ENCODE peak calls at places on chromosomes 6 and 20, in nine cellular contexts. One of them, this sample, is unnamed. For H3K4me1, the result is how much of the 10 kb centered on the place peaks cover.

GRCh38 chr20:23179766-23180403 is 93.8 kb upstream of the CD93 start:
- DNase-seq in ovary: no peak
- DNase-seq in small intestine: no peak
- DNase-seq in CD8-positive, alpha-beta T cell: no peak
- DNase-seq in neuronal stem cell: no peak
- DNase-seq in PC-3: no peak
- DNase-seq in psoas muscle: peak
- DNase-seq in GM12878: no peak
- DNase-seq in mucosa of descending colon: no peak
- DNase-seq in this sample: peak

GRCh38 chr6:136014454-136015421 is 163.2 kb downstream of the PDE7B start:
- DNase-seq in neuronal stem cell: no peak
- DNase-seq in PC-3: peak
- DNase-seq in small intestine: no peak
- DNase-seq in mucosa of descending colon: no peak
- DNase-seq in GM12878: no peak
- DNase-seq in psoas muscle: no peak
- DNase-seq in ovary: peak
- DNase-seq in CD8-positive, alpha-beta T cell: no peak
- DNase-seq in this sample: no peak

GRCh38 chr20:22515264-22515663 is 69.1 kb downstream of the FOXA2 start:
- DNase-seq in mucosa of descending colon: no peak
- DNase-seq in ovary: no peak
- DNase-seq in GM12878: no peak
- DNase-seq in neuronal stem cell: no peak
- DNase-seq in PC-3: no peak
- DNase-seq in small intestine: no peak
- DNase-seq in CD8-positive, alpha-beta T cell: no peak
- DNase-seq in psoas muscle: no peak
- DNase-seq in this sample: no peak

GRCh38 chr6:137763861-137764260 is 103.2 kb upstream of the TNFAIP3 start:
- DNase-seq in psoas muscle: no peak
- DNase-seq in small intestine: no peak
- DNase-seq in ovary: no peak
- DNase-seq in GM12878: no peak
- DNase-seq in PC-3: no peak
- DNase-seq in neuronal stem cell: no peak
- DNase-seq in CD8-positive, alpha-beta T cell: no peak
- DNase-seq in mucosa of descending colon: no peak
- DNase-seq in this sample: no peak

GRCh38 chr6:149965191-149966020 is 1.7 kb downstream of the ULBP1 start:
- DNase-seq in neuronal stem cell: no peak
- DNase-seq in PC-3: no peak
- DNase-seq in mucosa of descending colon: no peak
- DNase-seq in CD8-positive, alpha-beta T cell: peak
- DNase-seq in GM12878: no peak
- DNase-seq in psoas muscle: no peak
- DNase-seq in small intestine: no peak
- DNase-seq in ovary: no peak
- DNase-seq in this sample: no peak

GRCh38 chr6:4577406-4577805 is 198.8 kb upstream of the CDYL start:
- DNase-seq in CD8-positive, alpha-beta T cell: no peak
- DNase-seq in PC-3: peak
- DNase-seq in ovary: no peak
- DNase-seq in neuronal stem cell: no peak
- DNase-seq in GM12878: no peak
- DNase-seq in mucosa of descending colon: no peak
- DNase-seq in small intestine: no peak
- DNase-seq in psoas muscle: no peak
- DNase-seq in this sample: no peak

GRCh38 chr20:37611852-37612251 is 82.0 kb upstream of the CTNNBL1 start:
- DNase-seq in ovary: no peak
- DNase-seq in psoas muscle: no peak
- DNase-seq in mucosa of descending colon: no peak
- DNase-seq in PC-3: no peak
- DNase-seq in CD8-positive, alpha-beta T cell: no peak
- DNase-seq in GM12878: no peak
- DNase-seq in neuronal stem cell: no peak
- DNase-seq in small intestine: no peak
- DNase-seq in this sample: no peak

GRCh38 chr20:20491110-20491783 is 123.3 kb downstream of the INSM1 start:
- DNase-seq in GM12878: no peak
- DNase-seq in ovary: no peak
- DNase-seq in small intestine: no peak
- DNase-seq in mucosa of descending colon: no peak
- DNase-seq in CD8-positive, alpha-beta T cell: no peak
- DNase-seq in psoas muscle: no peak
- DNase-seq in PC-3: peak
- DNase-seq in neuronal stem cell: no peak
- DNase-seq in this sample: no peak

GRCh38 chr6:53818845-53819609 is 24.2 kb downstream of the LRRC1 start:
- DNase-seq in PC-3: no peak
- DNase-seq in small intestine: no peak
- DNase-seq in psoas muscle: no peak
- DNase-seq in ovary: no peak
- DNase-seq in neuronal stem cell: no peak
- DNase-seq in CD8-positive, alpha-beta T cell: no peak
- DNase-seq in mucosa of descending colon: no peak
- DNase-seq in GM12878: no peak
- DNase-seq in this sample: no peak

GRCh38 chr20:58896820-58897219 is 44.3 kb downstream of the GNAS start:
- DNase-seq in mucosa of descending colon: no peak
- DNase-seq in PC-3: no peak
- DNase-seq in small intestine: no peak
- DNase-seq in CD8-positive, alpha-beta T cell: no peak
- DNase-seq in psoas muscle: no peak
- DNase-seq in ovary: no peak
- DNase-seq in GM12878: no peak
- DNase-seq in neuronal stem cell: no peak
- DNase-seq in this sample: no peak

GRCh38 chr20:58900292-58900931 is 47.9 kb downstream of the GNAS start:
- DNase-seq in psoas muscle: no peak
- DNase-seq in GM12878: no peak
- DNase-seq in PC-3: no peak
- DNase-seq in CD8-positive, alpha-beta T cell: no peak
- DNase-seq in neuronal stem cell: no peak
- DNase-seq in ovary: no peak
- DNase-seq in mucosa of descending colon: no peak
- DNase-seq in small intestine: no peak
- DNase-seq in this sample: no peak

GRCh38 chr20:58899518-58899917 is 47.0 kb downstream of the GNAS start:
- DNase-seq in mucosa of descending colon: no peak
- DNase-seq in CD8-positive, alpha-beta T cell: no peak
- DNase-seq in GM12878: no peak
- DNase-seq in psoas muscle: no peak
- DNase-seq in ovary: no peak
- DNase-seq in PC-3: no peak
- DNase-seq in small intestine: no peak
- DNase-seq in neuronal stem cell: no peak
- DNase-seq in this sample: no peak

GRCh38 chr20:58897493-58897892 is 45.0 kb downstream of the GNAS start:
- DNase-seq in small intestine: no peak
- DNase-seq in GM12878: no peak
- DNase-seq in ovary: no peak
- DNase-seq in CD8-positive, alpha-beta T cell: no peak
- DNase-seq in PC-3: no peak
- DNase-seq in neuronal stem cell: no peak
- DNase-seq in mucosa of descending colon: no peak
- DNase-seq in psoas muscle: no peak
- DNase-seq in this sample: no peak

GRCh38 chr20:58898629-58899028 is 46.1 kb downstream of the GNAS start:
- DNase-seq in GM12878: no peak
- DNase-seq in mucosa of descending colon: no peak
- DNase-seq in CD8-positive, alpha-beta T cell: no peak
- DNase-seq in psoas muscle: no peak
- DNase-seq in PC-3: no peak
- DNase-seq in neuronal stem cell: no peak
- DNase-seq in small intestine: no peak
- DNase-seq in ovary: no peak
- DNase-seq in this sample: no peak
- H3K4me1 ChIP-seq in GM12878: under half
- H3K4me1 ChIP-seq in mucosa of descending colon: under half
- H3K4me1 ChIP-seq in CD8-positive, alpha-beta T cell: under half
- H3K4me1 ChIP-seq in psoas muscle: half or more
- H3K4me1 ChIP-seq in PC-3: under half
- H3K4me1 ChIP-seq in neuronal stem cell: under half
- H3K4me1 ChIP-seq in small intestine: under half
- H3K4me1 ChIP-seq in ovary: under half
- H3K4me1 ChIP-seq in this sample: half or more

DNA sequence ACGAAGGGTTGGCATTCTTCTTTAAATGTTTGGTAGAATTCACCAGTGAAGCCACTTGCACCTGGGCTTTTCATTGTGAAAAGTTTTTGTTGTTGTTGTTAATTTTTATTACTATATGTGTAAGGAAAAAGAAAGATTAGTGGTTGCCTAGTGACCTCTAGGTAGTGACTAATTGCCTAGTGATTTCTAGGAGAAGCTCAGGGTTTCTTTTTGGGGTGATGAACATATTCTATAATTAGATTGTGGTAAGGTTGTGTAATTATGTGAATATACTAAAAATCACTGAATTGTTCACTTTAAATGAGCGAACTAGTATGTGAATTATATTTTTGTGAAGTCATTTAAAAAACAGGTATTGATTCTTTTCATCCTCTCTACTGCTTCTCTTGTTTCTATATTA is 123.8 kb upstream of the TMEM170B start:
- DNase-seq in GM12878: no peak
- DNase-seq in PC-3: peak
- DNase-seq in mucosa of descending colon: no peak
- DNase-seq in small intestine: no peak
- DNase-seq in psoas muscle: no peak
- DNase-seq in neuronal stem cell: no peak
- DNase-seq in ovary: no peak
- DNase-seq in CD8-positive, alpha-beta T cell: no peak
- DNase-seq in this sample: no peak
- H3K4me1 ChIP-seq in GM12878: under half
- H3K4me1 ChIP-seq in PC-3: under half
- H3K4me1 ChIP-seq in mucosa of descending colon: under half
- H3K4me1 ChIP-seq in small intestine: under half
- H3K4me1 ChIP-seq in psoas muscle: under half
- H3K4me1 ChIP-seq in neuronal stem cell: under half
- H3K4me1 ChIP-seq in ovary: under half
- H3K4me1 ChIP-seq in CD8-positive, alpha-beta T cell: under half
- H3K4me1 ChIP-seq in this sample: under half

GRCh38 chr6:159106627-159107241 is 61.9 kb upstream of the TAGAP start:
- DNase-seq in CD8-positive, alpha-beta T cell: peak
- DNase-seq in neuronal stem cell: peak
- DNase-seq in small intestine: peak
- DNase-seq in PC-3: peak
- DNase-seq in ovary: peak
- DNase-seq in psoas muscle: peak
- DNase-seq in GM12878: peak
- DNase-seq in mucosa of descending colon: peak
- DNase-seq in this sample: peak

GRCh38 chr6:159109391-159109790 is 59.8 kb upstream of the FNDC1 start:
- DNase-seq in ovary: no peak
- DNase-seq in mucosa of descending colon: peak
- DNase-seq in PC-3: no peak
- DNase-seq in small intestine: no peak
- DNase-seq in GM12878: no peak
- DNase-seq in psoas muscle: no peak
- DNase-seq in CD8-positive, alpha-beta T cell: no peak
- DNase-seq in neuronal stem cell: no peak
- DNase-seq in this sample: no peak

GRCh38 chr6:159105716-159106115 is 60.9 kb upstream of the TAGAP start:
- DNase-seq in mucosa of descending colon: no peak
- DNase-seq in GM12878: no peak
- DNase-seq in ovary: no peak
- DNase-seq in PC-3: no peak
- DNase-seq in CD8-positive, alpha-beta T cell: no peak
- DNase-seq in neuronal stem cell: no peak
- DNase-seq in psoas muscle: no peak
- DNase-seq in small intestine: no peak
- DNase-seq in this sample: no peak

GRCh38 chr6:159108438-159108985 is 60.7 kb upstream of the FNDC1 start:
- DNase-seq in ovary: no peak
- DNase-seq in PC-3: no peak
- DNase-seq in mucosa of descending colon: no peak
- DNase-seq in neuronal stem cell: no peak
- DNase-seq in GM12878: no peak
- DNase-seq in CD8-positive, alpha-beta T cell: no peak
- DNase-seq in small intestine: no peak
- DNase-seq in psoas muscle: no peak
- DNase-seq in this sample: peak

GRCh38 chr6:159107451-159108260 is 61.5 kb upstream of the FNDC1 start:
- DNase-seq in small intestine: peak
- DNase-seq in GM12878: no peak
- DNase-seq in ovary: no peak
- DNase-seq in PC-3: no peak
- DNase-seq in CD8-positive, alpha-beta T cell: peak
- DNase-seq in mucosa of descending colon: peak
- DNase-seq in psoas muscle: peak
- DNase-seq in neuronal stem cell: no peak
- DNase-seq in this sample: no peak
- H3K4me1 ChIP-seq in small intestine: under half
- H3K4me1 ChIP-seq in GM12878: under half
- H3K4me1 ChIP-seq in ovary: under half
- H3K4me1 ChIP-seq in PC-3: under half
- H3K4me1 ChIP-seq in CD8-positive, alpha-beta T cell: half or more
- H3K4me1 ChIP-seq in mucosa of descending colon: under half
- H3K4me1 ChIP-seq in psoas muscle: under half
- H3K4me1 ChIP-seq in neuronal stem cell: under half
- H3K4me1 ChIP-seq in this sample: under half

GRCh38 chr20:1752045-1752444 is 94.5 kb upstream of the SIRPG start:
- DNase-seq in small intestine: no peak
- DNase-seq in psoas muscle: no peak
- DNase-seq in neuronal stem cell: no peak
- DNase-seq in mucosa of descending colon: no peak
- DNase-seq in PC-3: no peak
- DNase-seq in ovary: no peak
- DNase-seq in CD8-positive, alpha-beta T cell: no peak
- DNase-seq in GM12878: no peak
- DNase-seq in this sample: no peak
- H3K4me1 ChIP-seq in small intestine: under half
- H3K4me1 ChIP-seq in psoas muscle: under half
- H3K4me1 ChIP-seq in neuronal stem cell: under half
- H3K4me1 ChIP-seq in mucosa of descending colon: under half
- H3K4me1 ChIP-seq in PC-3: under half
- H3K4me1 ChIP-seq in ovary: under half
- H3K4me1 ChIP-seq in CD8-positive, alpha-beta T cell: under half
- H3K4me1 ChIP-seq in GM12878: under half
- H3K4me1 ChIP-seq in this sample: under half

GRCh38 chr20:51419236-51419635 is 123.3 kb downstream of the NFATC2 start:
- DNase-seq in small intestine: no peak
- DNase-seq in ovary: no peak
- DNase-seq in PC-3: no peak
- DNase-seq in psoas muscle: no peak
- DNase-seq in neuronal stem cell: no peak
- DNase-seq in GM12878: no peak
- DNase-seq in CD8-positive, alpha-beta T cell: no peak
- DNase-seq in mucosa of descending colon: no peak
- DNase-seq in this sample: no peak
- H3K4me1 ChIP-seq in small intestine: under half
- H3K4me1 ChIP-seq in ovary: under half
- H3K4me1 ChIP-seq in PC-3: under half
- H3K4me1 ChIP-seq in psoas muscle: under half
- H3K4me1 ChIP-seq in neuronal stem cell: under half
- H3K4me1 ChIP-seq in GM12878: under half
- H3K4me1 ChIP-seq in CD8-positive, alpha-beta T cell: under half
- H3K4me1 ChIP-seq in mucosa of descending colon: under half
- H3K4me1 ChIP-seq in this sample: under half